ENCODE peak calls at places on chromosomes 12 and 14, in ten cellular contexts. P is heart left ventricle; K is stomach; A is fibroblast of lung; H is ovary; N is lower leg skin; W is CD4-positive, alpha-beta memory T cell; B is breast epithelium; E is cardiac muscle cell; Z is SK-N-SH. Q is an unnamed sample.

GRCh38 chr12:52261211-52261484 is 13.3 kb upstream of the KRT86 start:
- DNase-seq in E (no peak), P (no peak), H (no peak), N (no peak), A (no peak), Z (no peak), B (no peak), K (no peak), W (no peak), Q (no peak)

GRCh38 chr12:123757555-123757954 is 4.5 kb upstream of the DNAH10 start:
- DNase-seq in K (no peak), A (peak), P (no peak), B (no peak), N (no peak), W (no peak), H (no peak), E (no peak), Z (no peak), Q (peak)

GRCh38 chr14:58747181-58747580 is 109.4 kb downstream of the DACT1 start:
- DNase-seq in A (peak), Z (no peak), K (no peak), E (no peak), P (peak), H (peak), B (no peak), N (peak), W (no peak), Q (peak)

GRCh38 chr12:107027304-107028053 is 40.5 kb upstream of the MTERF2 start:
- DNase-seq in K (no peak), W (peak), A (peak), B (no peak), Z (peak), N (peak), E (no peak), P (no peak), H (no peak), Q (peak)

GRCh38 chr14:101509730-101510371 is 51.4 kb upstream of the DIO3 start:
- DNase-seq in N (no peak), A (no peak), B (no peak), P (no peak), Z (no peak), W (no peak), E (no peak), K (no peak), H (no peak), Q (no peak)

GRCh38 chr12:7834701-7835100 is 38.0 kb downstream of the SLC2A14 start:
- DNase-seq in W (no peak), B (no peak), A (no peak), N (no peak), K (no peak), Z (no peak), P (no peak), H (no peak), E (no peak), Q (peak)

GRCh38 chr12:69240625-69240984 is 1.2 kb downstream of the CPSF6 start:
- DNase-seq in A (peak), P (no peak), Z (peak), K (no peak), E (peak), B (no peak), H (no peak), N (no peak), W (no peak), Q (peak)

GRCh38 chr12:117890137-117890536 is 78.7 kb downstream of the KSR2 start:
- DNase-seq in W (no peak), A (no peak), H (no peak), Z (no peak), E (no peak), B (no peak), P (no peak), N (no peak), K (no peak), Q (no peak)

GRCh38 chr12:43969882-43970281 is 134.0 kb downstream of the TMEM117 start:
- DNase-seq in K (no peak), W (no peak), A (peak), B (no peak), Z (no peak), P (no peak), H (no peak), E (no peak), N (no peak), Q (peak)

GRCh38 chr12:31517994-31518393 is 72.9 kb downstream of the DENND5B start:
- DNase-seq in H (no peak), B (no peak), K (no peak), A (peak), W (no peak), N (no peak), P (no peak), E (peak), Z (no peak), Q (peak)

GRCh38 chr12:101642115-101643067 is 47.6 kb downstream of the MYBPC1 start:
- DNase-seq in E (peak), N (no peak), K (peak), H (no peak), W (no peak), B (no peak), P (no peak), A (no peak), Z (peak), Q (no peak)

GRCh38 chr12:57483466-57483865 is 3.8 kb upstream of the ARHGAP9 start:
- DNase-seq in B (no peak), P (no peak), A (peak), W (no peak), N (no peak), Z (no peak), H (no peak), K (no peak), E (no peak), Q (peak)

GRCh38 chr12:25686351-25686750 is 133.3 kb upstream of the LMNTD1 start:
- DNase-seq in K (no peak), Z (no peak), P (no peak), B (no peak), N (no peak), A (no peak), W (no peak), E (no peak), H (no peak), Q (no peak)

GRCh38 chr12:124279846-124280360 is 15.0 kb upstream of the RFLNA start:
- DNase-seq in E (no peak), B (no peak), A (no peak), W (no peak), Z (no peak), H (no peak), K (no peak), N (no peak), P (no peak), Q (peak)

GRCh38 chr12:2764398-2764797 is 30.4 kb upstream of the FKBP4 start:
- DNase-seq in A (no peak), B (no peak), N (no peak), H (no peak), E (no peak), W (no peak), P (no peak), Z (no peak), K (no peak), Q (no peak)

GRCh38 chr12:19142499-19142898 is 13.0 kb downstream of the PLEKHA5 start:
- DNase-seq in P (no peak), N (no peak), W (no peak), E (no peak), Z (no peak), K (no peak), A (no peak), H (no peak), B (no peak), Q (no peak)

GRCh38 chr14:94143239-94143638 is 13.8 kb upstream of the IFI27L2 start:
- DNase-seq in E (peak), H (no peak), W (no peak), P (no peak), K (no peak), N (no peak), A (no peak), B (no peak), Z (no peak), Q (no peak)

GRCh38 chr12:4910502-4911315 is 1.0 kb downstream of the KCNA1 start:
- DNase-seq in P (no peak), W (peak), Z (peak), B (no peak), K (no peak), A (no peak), H (no peak), E (no peak), N (no peak), Q (no peak)

GRCh38 chr14:68458840-68459469 is 333.9 kb downstream of the ZFP36L1 start:
- DNase-seq in W (no peak), K (peak), N (no peak), Z (peak), H (no peak), P (peak), A (peak), B (peak), E (no peak), Q (peak)

GRCh38 chr14:104130974-104131651 is 7.3 kb upstream of the KIF26A start:
- DNase-seq in E (peak), W (no peak), B (no peak), N (no peak), A (no peak), K (peak), Z (peak), P (peak), H (peak), Q (peak)

GRCh38 chr12:89157413-89157812 is 194.9 kb downstream of the DUSP6 start:
- DNase-seq in Z (no peak), N (no peak), P (no peak), H (no peak), B (no peak), A (no peak), K (no peak), E (no peak), W (no peak), Q (no peak)

GRCh38 chr14:99186956-99187690 is 84.9 kb downstream of the BCL11B start:
- DNase-seq in K (no peak), N (no peak), H (no peak), E (no peak), A (no peak), P (no peak), Z (no peak), B (no peak), W (no peak), Q (no peak)

GRCh38 chr12:104546575-104546974 is 89.8 kb downstream of the CHST11 start:
- DNase-seq in H (no peak), A (no peak), Z (no peak), B (no peak), E (no peak), W (no peak), P (no peak), K (no peak), N (no peak), Q (no peak)

GRCh38 chr12:56668197-56668457 is 20.0 kb downstream of the PTGES3 start:
- DNase-seq in B (no peak), H (no peak), Z (no peak), P (no peak), W (no peak), N (no peak), E (no peak), K (no peak), A (no peak), Q (no peak)

GRCh38 chr12:46831335-46832083 is 5.7 kb upstream of the SLC38A4 start:
- DNase-seq in Z (peak), N (no peak), W (no peak), K (peak), P (peak), H (no peak), B (no peak), E (peak), A (peak), Q (peak)

GRCh38 chr12:51405801-51406207 is 14.6 kb upstream of the GALNT6 start:
- DNase-seq in P (no peak), K (no peak), E (no peak), H (no peak), N (no peak), Z (peak), B (no peak), A (no peak), W (no peak), Q (no peak)

GRCh38 chr14:49497725-49498348 is 88.3 kb downstream of the RPS29 start:
- DNase-seq in E (peak), H (no peak), A (peak), Z (peak), B (no peak), P (no peak), K (no peak), N (no peak), W (peak), Q (peak)

GRCh38 chr12:29517265-29517664 is 19.8 kb upstream of the OVCH1 start:
- DNase-seq in N (no peak), H (no peak), K (no peak), E (no peak), A (no peak), P (no peak), Z (no peak), W (no peak), B (no peak), Q (no peak)

GRCh38 chr14:54699087-54699530 is 132.2 kb downstream of the SAMD4A start:
- DNase-seq in B (no peak), P (peak), H (no peak), A (peak), W (no peak), Z (no peak), N (no peak), K (no peak), E (peak), Q (no peak)

GRCh38 chr12:76899522-76899921 is 20.7 kb upstream of the CSRP2 start:
- DNase-seq in Z (no peak), N (no peak), K (no peak), H (no peak), B (no peak), W (no peak), P (no peak), E (no peak), A (no peak), Q (no peak)

GRCh38 chr12:52243774-52244614 is 11.0 kb downstream of the KRT7 start:
- DNase-seq in B (peak), Z (peak), N (peak), A (peak), H (peak), K (peak), P (peak), W (peak), E (no peak), Q (peak)

GRCh38 chr12:54333420-54334034 is 8.6 kb downstream of the COPZ1 start:
- DNase-seq in P (no peak), N (no peak), Z (no peak), E (no peak), B (no peak), A (no peak), H (no peak), K (no peak), W (no peak), Q (no peak)
- H3K4me3 ChIP-seq in P (no peak), N (no peak), Z (no peak), E (no peak), B (no peak), A (no peak), H (no peak), K (no peak), W (no peak), Q (no peak)

DNA sequence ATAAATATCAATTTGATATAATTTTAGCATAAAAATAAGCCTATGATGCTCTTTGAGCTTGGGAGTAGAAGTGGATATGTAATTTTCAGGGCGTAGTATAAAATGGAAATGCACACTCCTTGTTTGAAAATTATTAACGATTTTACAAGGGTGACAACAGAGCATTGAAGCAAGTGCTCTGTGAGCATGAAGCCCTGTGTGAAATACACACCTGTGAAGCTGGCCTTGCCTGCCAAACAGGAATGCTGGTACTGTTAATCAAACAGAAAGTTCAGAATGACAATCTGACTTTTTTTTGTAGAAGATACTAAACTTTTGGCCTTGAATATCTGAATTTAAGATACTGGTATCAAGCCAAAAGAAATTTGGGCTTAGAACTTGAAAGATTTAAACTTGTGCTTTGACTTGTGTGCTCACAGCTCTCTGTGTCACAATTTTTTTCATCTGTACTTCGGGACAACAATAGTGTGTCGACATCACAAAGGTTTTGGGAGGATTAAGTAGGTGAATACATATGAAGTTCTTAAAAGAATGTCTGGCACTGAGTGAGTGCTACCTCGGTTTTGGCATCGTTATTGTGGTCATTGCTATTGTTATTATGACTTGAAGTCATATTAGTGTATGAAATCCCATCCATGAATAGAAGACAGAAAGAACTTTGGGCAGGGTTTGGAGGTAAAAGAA is 47.3 kb downstream of the LRRK2 start:
- DNase-seq in A (no peak), K (no peak), P (no peak), E (no peak), W (no peak), N (no peak), B (no peak), H (no peak), Z (no peak), Q (no peak)
- H3K4me3 ChIP-seq in A (no peak), K (no peak), P (no peak), E (no peak), W (no peak), N (no peak), B (no peak), H (no peak), Z (no peak), Q (no peak)

DNA sequence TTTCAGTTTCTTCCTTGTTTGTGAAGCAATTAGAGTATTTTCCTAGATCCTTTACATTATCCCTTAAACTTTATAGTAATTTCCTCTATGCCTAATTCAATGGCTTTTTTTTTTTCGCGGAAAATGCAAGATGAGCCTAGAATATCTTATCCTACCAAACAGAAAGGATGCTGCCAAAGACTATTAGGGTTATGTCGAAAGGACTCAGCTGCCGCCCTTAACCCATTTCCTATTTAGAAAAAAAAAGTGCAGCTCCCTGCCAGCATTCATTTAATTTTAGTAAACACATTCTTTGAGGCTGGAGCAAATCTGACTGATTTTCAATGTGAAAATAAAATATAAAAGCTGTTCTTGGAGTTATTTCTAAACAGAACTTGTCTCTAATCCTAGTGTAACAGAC is 8.0 kb upstream of the A2M start:
- DNase-seq in Z (no peak), B (no peak), N (no peak), A (no peak), E (no peak), K (no peak), W (no peak), H (no peak), P (no peak), Q (no peak)
- H3K4me3 ChIP-seq in Z (no peak), B (peak), N (no peak), A (peak), E (no peak), K (no peak), W (no peak), H (peak), P (peak), Q (no peak)

GRCh38 chr12:66493841-66494240 is 185.0 kb downstream of the GRIP1 start:
- DNase-seq in H (no peak), A (no peak), B (no peak), P (no peak), K (no peak), E (no peak), W (no peak), Z (no peak), N (no peak), Q (no peak)

GRCh38 chr12:66497000-66497897 is 181.6 kb downstream of the GRIP1 start:
- DNase-seq in A (no peak), N (no peak), H (no peak), W (no peak), E (no peak), K (no peak), Z (no peak), B (no peak), P (no peak), Q (peak)

GRCh38 chr12:66495709-66496108 is 183.2 kb downstream of the GRIP1 start:
- DNase-seq in B (no peak), N (no peak), K (no peak), E (no peak), P (no peak), W (no peak), A (no peak), H (no peak), Z (no peak), Q (no peak)

GRCh38 chr12:66500094-66500493 is 178.8 kb downstream of the GRIP1 start:
- DNase-seq in W (no peak), E (no peak), P (no peak), K (no peak), B (no peak), Z (no peak), H (no peak), A (no peak), N (no peak), Q (no peak)

GRCh38 chr12:66496595-66496994 is 182.3 kb downstream of the GRIP1 start:
- DNase-seq in P (no peak), A (no peak), E (no peak), K (no peak), H (no peak), Z (no peak), W (no peak), N (no peak), B (no peak), Q (no peak)
- H3K4me3 ChIP-seq in P (no peak), A (no peak), E (no peak), K (no peak), H (no peak), Z (no peak), W (no peak), N (no peak), B (no peak), Q (no peak)

GRCh38 chr12:122495258-122495657 is 5.5 kb downstream of the ZCCHC8 start:
- DNase-seq in H (no peak), E (no peak), K (no peak), Z (no peak), P (no peak), N (no peak), W (no peak), A (no peak), B (no peak), Q (no peak)
- H3K4me3 ChIP-seq in H (no peak), E (no peak), K (no peak), Z (no peak), P (no peak), N (no peak), W (no peak), A (no peak), B (no peak), Q (no peak)

GRCh38 chr14:61568572-61569011 is 126.7 kb upstream of the HIF1A start:
- DNase-seq in W (peak), H (no peak), E (peak), K (peak), Z (no peak), B (no peak), A (no peak), N (no peak), P (no peak), Q (no peak)
- H3K4me3 ChIP-seq in W (no peak), H (no peak), E (no peak), K (peak), Z (no peak), B (peak), A (no peak), N (no peak), P (peak), Q (no peak)

DNA sequence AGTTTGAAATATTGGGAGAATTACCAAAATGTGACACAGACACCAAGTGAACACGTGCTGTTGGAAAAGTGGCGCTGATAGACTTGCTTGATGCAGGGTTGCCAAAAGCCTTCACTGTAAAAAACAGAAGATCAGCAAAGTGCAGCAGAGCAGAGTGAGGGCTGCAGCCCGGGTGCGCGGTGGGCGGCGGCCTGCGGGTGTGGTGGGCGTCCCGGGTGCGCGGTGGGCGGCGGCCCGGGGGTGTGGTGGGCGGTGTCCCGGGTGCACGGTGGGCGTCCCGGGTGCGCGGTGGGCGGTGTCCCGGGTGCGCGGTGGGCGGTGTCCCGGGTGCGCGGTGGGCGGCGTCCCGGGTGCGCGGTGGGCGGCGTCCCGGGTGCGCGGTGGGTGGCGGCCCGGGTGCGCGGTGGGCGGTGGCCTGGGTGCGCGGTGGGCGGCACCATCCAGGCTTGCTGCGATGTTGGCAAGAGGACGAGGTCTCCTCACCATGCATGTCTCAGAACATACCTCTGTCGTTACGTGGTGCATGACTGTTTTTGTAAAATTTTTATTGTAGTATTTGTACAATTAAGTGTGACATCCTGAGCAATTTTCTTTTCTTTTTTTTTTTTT is 34.1 kb upstream of the TEX22 start:
- DNase-seq in H (no peak), E (no peak), K (peak), W (peak), A (peak), Z (peak), B (no peak), P (no peak), N (no peak), Q (peak)
- H3K4me3 ChIP-seq in H (no peak), E (no peak), K (peak), W (no peak), A (no peak), Z (peak), B (peak), P (no peak), N (no peak), Q (peak)

DNA sequence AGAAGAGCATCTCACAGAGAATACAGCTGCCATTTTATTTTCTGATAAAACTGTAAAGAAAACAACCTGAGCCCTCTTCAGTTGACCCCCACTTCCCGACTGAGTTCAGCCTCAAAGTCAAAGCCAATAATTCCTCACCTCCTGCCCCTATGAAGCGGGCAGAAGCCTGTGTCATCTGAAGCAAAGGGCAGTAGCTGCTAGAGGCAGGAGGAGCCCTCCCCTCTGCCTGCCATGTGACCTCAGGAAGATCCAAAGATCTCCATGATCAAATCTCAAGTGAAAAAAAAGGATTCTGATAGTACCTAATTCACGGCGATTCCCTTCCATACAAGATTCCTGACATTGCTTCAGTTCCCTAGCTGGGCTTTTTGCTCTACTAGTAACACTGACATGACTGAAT is 223.1 kb upstream of the CAND1 start:
- DNase-seq in Z (no peak), H (no peak), K (no peak), B (no peak), W (no peak), P (no peak), N (no peak), E (peak), A (no peak), Q (no peak)
- H3K4me3 ChIP-seq in Z (no peak), H (no peak), K (no peak), B (no peak), W (no peak), P (no peak), N (no peak), E (no peak), A (no peak), Q (no peak)